ENCODE peak calls at places on chromosomes 6 and 20, in eight cellular contexts. Q is nucleus accumbens; Y is stimulated activated CD4-positive, alpha-beta T cell treated with anti-CD3 and anti-CD28 coated beads, Interleukin-2, amount 100 ng/mL, for 48 hours; W is germinal center; K is hypothalamus; O is M059J; A is NCI-H69; V is heart left ventricle. L is an unnamed sample.

GRCh38 chr6:12832341-12832740 is 115.8 kb downstream of the PHACTR1 start:
- DNase-seq in Q (no peak), Y (no peak), W (no peak), K (no peak), O (no peak), A (no peak), V (no peak), L (no peak)

GRCh38 chr20:38779247-38780097 is 26.0 kb upstream of the PPP1R16B start:
- DNase-seq in Q (no peak), Y (no peak), W (no peak), K (no peak), O (no peak), A (peak), V (no peak), L (no peak)

GRCh38 chr20:40339661-40340449 is 349.2 kb downstream of the MAFB start:
- DNase-seq in Q (peak), Y (no peak), W (no peak), K (peak), O (no peak), A (no peak), V (peak), L (no peak)

GRCh38 chr6:159254186-159254585 is 85.0 kb downstream of the FNDC1 start:
- DNase-seq in Q (no peak), Y (no peak), W (no peak), K (no peak), O (no peak), A (no peak), V (no peak), L (no peak)

GRCh38 chr20:7497985-7498384 is 442.3 kb downstream of the HAO1 start:
- DNase-seq in Q (no peak), Y (no peak), W (no peak), K (no peak), O (peak), A (no peak), V (no peak), L (no peak)

GRCh38 chr6:149094934-149095341 is 222.6 kb upstream of the TAB2 start:
- DNase-seq in Q (no peak), Y (no peak), W (no peak), K (no peak), O (peak), A (no peak), V (no peak), L (no peak)

GRCh38 chr20:24340933-24341332 is 128.5 kb upstream of the SYNDIG1 start:
- DNase-seq in Q (no peak), Y (no peak), W (no peak), K (no peak), O (no peak), A (no peak), V (no peak), L (no peak)

GRCh38 chr20:10538768-10539167 is 103.7 kb downstream of the SLX4IP start:
- DNase-seq in Q (no peak), Y (no peak), W (no peak), K (no peak), O (no peak), A (no peak), V (no peak), L (no peak)

GRCh38 chr6:44047801-44048200 is 79.5 kb downstream of the MRPL14 start:
- DNase-seq in Q (no peak), Y (no peak), W (no peak), K (no peak), O (no peak), A (no peak), V (peak), L (no peak)

GRCh38 chr6:5287966-5288297 is 26.6 kb downstream of the FARS2 start:
- DNase-seq in Q (no peak), Y (no peak), W (no peak), K (no peak), O (no peak), A (no peak), V (no peak), L (no peak)

GRCh38 chr6:132712366-132712765 is 1.5 kb downstream of the VNN1 start:
- DNase-seq in Q (no peak), Y (no peak), W (no peak), K (no peak), O (peak), A (no peak), V (no peak), L (no peak)

GRCh38 chr20:2178328-2179232 is 77.0 kb downstream of the STK35 start:
- DNase-seq in Q (no peak), Y (no peak), W (no peak), K (no peak), O (no peak), A (no peak), V (no peak), L (no peak)

GRCh38 chr6:105045546-105045945 is 88.6 kb downstream of the LIN28B start:
- DNase-seq in Q (no peak), Y (no peak), W (no peak), K (no peak), O (peak), A (peak), V (no peak), L (no peak)

GRCh38 chr20:23265226-23265625 is 85.4 kb upstream of the NXT1 start:
- DNase-seq in Q (no peak), Y (no peak), W (no peak), K (no peak), O (no peak), A (no peak), V (no peak), L (no peak)

L was measured in GM10248.